ENCODE peak calls at places on chromosomes 13 and 19, in six cellular contexts. J, C, F, L, H and A are unnamed samples.

GRCh38 chr19:6056801-6057650 is 53.3 kb downstream of the RFX2 start:
- DNase-seq in L (no peak), H (no peak), C (peak), F (no peak), J (no peak), A (peak)

GRCh38 chr13:50403311-50403710 is 388.1 kb downstream of the KCNRG start:
- DNase-seq in F (no peak), L (no peak), C (no peak), J (no peak), H (no peak), A (no peak)

GRCh38 chr13:47120284-47120683 is 223.4 kb upstream of the HTR2A start:
- DNase-seq in L (no peak), J (no peak), F (no peak), C (no peak), H (no peak), A (no peak)

GRCh38 chr13:94674609-94675348 is 37.6 kb downstream of the SOX21 start:
- DNase-seq in C (no peak), H (peak), J (peak), F (no peak), L (no peak), A (peak)

GRCh38 chr13:87107626-87108025 is 563.5 kb upstream of the SLITRK5 start:
- DNase-seq in J (no peak), H (no peak), L (no peak), F (no peak), C (no peak), A (no peak)

GRCh38 chr13:113404723-113405471 is 41.0 kb upstream of the GRTP1 start:
- DNase-seq in C (no peak), L (peak), H (no peak), J (no peak), F (no peak), A (no peak)

GRCh38 chr13:99304541-99304940 is 2.7 kb downstream of the GPR183 start:
- DNase-seq in L (no peak), C (no peak), J (no peak), H (no peak), F (no peak), A (no peak)

GRCh38 chr19:18514800-18515682 is 6.8 kb downstream of the ELL start:
- DNase-seq in L (no peak), H (no peak), F (no peak), C (no peak), J (no peak), A (no peak)

GRCh38 chr13:45325806-45326205 is 15.2 kb downstream of the TPT1 start:
- DNase-seq in J (no peak), L (peak), C (peak), F (no peak), H (no peak), A (no peak)

GRCh38 chr13:30156270-30156669 is 151.1 kb downstream of the KATNAL1 start:
- DNase-seq in H (no peak), L (no peak), J (no peak), F (no peak), C (no peak), A (no peak)

GRCh38 chr19:16462757-16463250 is 9.0 kb downstream of the EPS15L1 start:
- DNase-seq in C (no peak), L (no peak), J (no peak), H (no peak), F (no peak), A (no peak)

GRCh38 chr19:5637971-5638370 is 15.1 kb downstream of the SAFB start:
- DNase-seq in F (no peak), J (no peak), L (no peak), C (no peak), H (no peak), A (no peak)

GRCh38 chr13:51887441-51887840 is 25.7 kb downstream of the CCDC70 start:
- DNase-seq in F (no peak), L (no peak), H (no peak), J (no peak), C (no peak), A (no peak)

GRCh38 chr13:113821847-113822246 is 42.0 kb downstream of the GAS6 start:
- DNase-seq in C (no peak), L (peak), J (no peak), F (no peak), H (no peak), A (no peak)

GRCh38 chr13:83702021-83702420 is 180.3 kb downstream of the SLITRK1 start:
- DNase-seq in F (no peak), J (no peak), L (no peak), H (no peak), C (no peak), A (no peak)

GRCh38 chr13:111963031-111963430 is 103.9 kb upstream of the SOX1 start:
- DNase-seq in H (no peak), J (no peak), L (no peak), F (no peak), C (no peak), A (no peak)

GRCh38 chr19:3543150-3544053 is 4.4 kb downstream of the TEKTIP1 start:
- DNase-seq in L (no peak), H (no peak), F (no peak), J (no peak), C (no peak), A (no peak)

GRCh38 chr19:12703056-12703455 is 6.6 kb upstream of the FBXW9 start:
- DNase-seq in L (no peak), J (peak), C (no peak), F (peak), H (peak), A (peak)

GRCh38 chr19:6126335-6126974 is 9.0 kb upstream of the ACSBG2 start:
- DNase-seq in J (peak), L (no peak), F (no peak), C (no peak), H (peak), A (no peak)

GRCh38 chr13:77827350-77827749 is 91.3 kb downstream of the EDNRB start:
- DNase-seq in H (no peak), L (no peak), F (no peak), C (no peak), J (no peak), A (no peak)

GRCh38 chr19:49799798-49800376 is 13.2 kb downstream of the FUZ start:
- DNase-seq in L (no peak), J (no peak), F (no peak), C (no peak), H (peak), A (no peak)

GRCh38 chr19:39502640-39503417 is 4.1 kb downstream of the DLL3 start:
- DNase-seq in F (peak), J (peak), H (peak), C (no peak), L (peak), A (peak)

GRCh38 chr19:18292810-18293641 is 11.6 kb upstream of the JUND start:
- DNase-seq in C (no peak), L (peak), H (peak), F (no peak), J (peak), A (peak)

GRCh38 chr19:1847684-1848398 is 442 bp downstream of the REXO1 start:
- DNase-seq in C (no peak), J (peak), H (peak), F (peak), L (peak), A (no peak)